ENCODE peak calls at places on chromosomes 3 and 15, in ten cellular contexts. O is ovary, Y is tibial artery, F is AG04450, P is brain microvascular endothelial cell, D is upper lobe of right lung, V is heart left ventricle, S is dorsolateral prefrontal cortex, H is neuronal stem cell, A is H1. N is an unnamed sample.

GRCh38 chr3:137024348-137024747 is 66.6 kb downstream of the IL20RB start:
- DNase-seq in P (no peak), O (no peak), H (no peak), D (no peak), V (no peak), A (no peak), Y (no peak), S (no peak), F (no peak), N (no peak)

GRCh38 chr3:42490243-42490642 is 12.2 kb upstream of the VIPR1 start:
- DNase-seq in P (peak; percentile 44), F (no peak), H (no peak), D (peak; percentile 87), A (no peak), Y (peak; percentile 87), S (no peak), V (peak; percentile 56), O (no peak), N (no peak)

GRCh38 chr15:25596644-25597562 is 158.1 kb upstream of the UBE3A start:
- DNase-seq in P (no peak), D (no peak), F (no peak), A (no peak), H (no peak), S (no peak), O (no peak), Y (no peak), V (no peak), N (no peak)

GRCh38 chr15:82894971-82895520 is 57.5 kb downstream of the HOMER2 start:
- DNase-seq in H (peak; percentile 38), S (no peak), D (no peak), F (no peak), P (no peak), O (no peak), Y (no peak), A (peak; percentile 21), V (no peak), N (no peak)

GRCh38 chr3:108345492-108346205 is 49.3 kb downstream of the HHLA2 start:
- DNase-seq in F (no peak), D (no peak), H (no peak), A (no peak), O (no peak), Y (no peak), V (no peak), S (no peak), P (no peak), N (no peak)

GRCh38 chr3:61809879-61810278 is 248.5 kb downstream of the PTPRG start:
- DNase-seq in F (no peak), A (no peak), O (peak; percentile 63), P (no peak), H (no peak), V (peak; percentile 80), S (no peak), D (no peak), Y (peak; percentile 69), N (no peak)

GRCh38 chr3:179347383-179348194 is at the start of gene MFN1:
- DNase-seq in D (peak; percentile 95), H (peak; percentile 69), P (peak; percentile 94), Y (peak; percentile 97), O (peak; percentile 94), A (peak; percentile 74), F (peak; percentile 88), V (peak; percentile 95), S (peak; percentile 95), N (peak; percentile 74)

GRCh38 chr15:45361883-45362282 is 16.5 kb downstream of the GATM start:
- DNase-seq in V (no peak), S (no peak), P (no peak), O (no peak), F (no peak), D (no peak), H (no peak), Y (no peak), A (no peak), N (no peak)

GRCh38 chr3:39189648-39190269 is 2.6 kb downstream of the XIRP1 start:
- DNase-seq in P (peak; percentile 54), O (peak; percentile 65), H (peak; percentile 63), D (peak; percentile 73), A (no peak), S (peak; percentile 59), V (peak; percentile 69), Y (peak; percentile 74), F (no peak), N (peak; percentile 31)

GRCh38 chr3:40584625-40585189 is 59.9 kb downstream of the ZNF621 start:
- DNase-seq in O (peak; percentile 95), H (peak; percentile 74), S (peak; percentile 90), P (peak; percentile 81), A (peak; percentile 65), Y (peak; percentile 92), F (peak; percentile 36), D (peak; percentile 92), V (peak; percentile 87), N (peak; percentile 49)

GRCh38 chr3:87410110-87410509 is 133.7 kb upstream of the POU1F1 start:
- DNase-seq in Y (no peak), H (no peak), O (no peak), S (no peak), P (peak; percentile 83), V (no peak), A (no peak), D (no peak), F (no peak), N (no peak)

GRCh38 chr15:73647259-73648026 is 14.3 kb upstream of the NPTN start:
- DNase-seq in D (no peak), H (no peak), A (no peak), V (no peak), O (no peak), F (no peak), P (no peak), Y (no peak), S (no peak), N (no peak)

GRCh38 chr3:51703776-51704510 is 2.9 kb upstream of the GRM2 start:
- DNase-seq in A (no peak), S (no peak), P (no peak), V (no peak), D (peak; percentile 40), O (no peak), Y (peak; percentile 57), F (no peak), H (no peak), N (no peak)

GRCh38 chr15:41940441-41940857 is 31.9 kb downstream of the EHD4 start:
- DNase-seq in A (no peak), H (no peak), F (no peak), Y (no peak), D (no peak), S (no peak), O (no peak), P (peak; percentile 59), V (no peak), N (no peak)

GRCh38 chr3:114115151-114115550 is 58.6 kb downstream of the QTRT2 start:
- DNase-seq in H (no peak), P (no peak), D (no peak), A (no peak), V (no peak), F (no peak), S (no peak), O (no peak), Y (no peak), N (no peak)

GRCh38 chr3:114120211-114120610 is 58.6 kb downstream of the DRD3 start:
- DNase-seq in D (no peak), Y (no peak), P (peak; percentile 54), A (no peak), S (no peak), O (no peak), V (no peak), H (no peak), F (no peak), N (no peak)

GRCh38 chr3:114121996-114122709 is 56.7 kb downstream of the DRD3 start:
- DNase-seq in F (peak; percentile 15), S (no peak), Y (no peak), P (peak; percentile 54), A (no peak), O (no peak), V (peak; percentile 30), D (no peak), H (no peak), N (no peak)

GRCh38 chr3:114119776-114120175 is 59.1 kb downstream of the DRD3 start:
- DNase-seq in H (no peak), A (no peak), D (no peak), P (no peak), O (no peak), V (no peak), F (no peak), Y (no peak), S (no peak), N (no peak)
- H3K27ac ChIP-seq in H (no peak overlapping the region), A (no peak overlapping the region), D (no peak overlapping the region), P (peak overlapping the region; percentile 61), O (no peak overlapping the region), V (no peak overlapping the region), F (no peak overlapping the region), Y (no peak overlapping the region), S (no peak overlapping the region), N (no peak overlapping the region)

GRCh38 chr3:113247051-113247450 is 35.7 kb downstream of the BOC start:
- DNase-seq in S (no peak), H (no peak), A (no peak), Y (no peak), F (no peak), V (no peak), D (no peak), P (no peak), O (no peak), N (no peak)
- H3K27ac ChIP-seq in S (no peak overlapping the region), H (no peak overlapping the region), A (no peak overlapping the region), Y (peak overlapping the region; percentile 54), F (no peak overlapping the region), V (peak overlapping the region; percentile 61), D (no peak overlapping the region), P (no peak overlapping the region), O (no peak overlapping the region), N (no peak overlapping the region)

GRCh38 chr3:120157681-120158080 is 63.4 kb upstream of the GSK3B start:
- DNase-seq in F (no peak), O (no peak), V (no peak), H (no peak), S (no peak), P (no peak), D (no peak), Y (no peak), A (no peak), N (no peak)

GRCh38 chr3:120162400-120162799 is 68.2 kb upstream of the GSK3B start:
- DNase-seq in V (no peak), D (no peak), A (no peak), S (no peak), Y (no peak), H (no peak), F (no peak), P (no peak), O (no peak), N (no peak)

GRCh38 chr3:120157113-120157512 is 62.9 kb upstream of the GSK3B start:
- DNase-seq in H (no peak), V (no peak), D (no peak), P (no peak), F (no peak), Y (no peak), S (no peak), A (no peak), O (no peak), N (no peak)

GRCh38 chr3:120161902-120162301 is 67.7 kb upstream of the GSK3B start:
- DNase-seq in H (no peak), F (no peak), V (no peak), D (no peak), P (no peak), Y (no peak), S (no peak), A (no peak), O (no peak), N (no peak)

GRCh38 chr3:120160050-120160449 is 65.8 kb upstream of the GSK3B start:
- DNase-seq in Y (peak; percentile 93), S (no peak), P (peak; percentile 87), D (peak; percentile 79), H (no peak), V (no peak), O (no peak), A (no peak), F (peak; percentile 94), N (no peak)
- H3K27ac ChIP-seq in Y (no peak overlapping the region), S (no peak overlapping the region), P (no peak overlapping the region), D (peak overlapping the region; percentile 63), H (no peak overlapping the region), V (no peak overlapping the region), O (no peak overlapping the region), A (no peak overlapping the region), F (peak overlapping the region; percentile 88), N (no peak overlapping the region)

GRCh38 chr15:60362318-60363023 is 35.3 kb downstream of the ANXA2 start:
- DNase-seq in H (no peak), P (peak; percentile 80), F (peak; percentile 33), O (no peak), V (no peak), A (no peak), S (no peak), D (no peak), Y (no peak), N (no peak)
- H3K27ac ChIP-seq in H (no peak overlapping the region), P (peak overlapping the region; percentile 87), F (peak overlapping the region; percentile 79), O (no peak overlapping the region), V (peak overlapping the region; percentile 32), A (no peak overlapping the region), S (no peak overlapping the region), D (peak overlapping the region; percentile 42), Y (peak overlapping the region; percentile 54), N (no peak overlapping the region)

N was measured in substantia nigra.